ENCODE peak calls at places on chromosomes 12 and 14, in nine cellular contexts. H is SK-N-SH; K is CD8-positive, alpha-beta T cell; J is A673; F is psoas muscle; B is HAP-1; T is GM23248; A is AG04450; Y is tibial artery. D is an unnamed sample.

GRCh38 chr12:46401703-46402102 is 29.1 kb upstream of the SLC38A2 start:
- DNase-seq in T (peak; percentile 82), H (no peak), B (no peak), K (no peak), J (peak; percentile 58), Y (peak; percentile 77), A (no peak), F (no peak), D (no peak)

GRCh38 chr14:52458721-52459085 is 93.6 kb downstream of the TXNDC16 start:
- DNase-seq in B (no peak), A (no peak), T (peak; percentile 29), J (no peak), H (no peak), Y (no peak), F (no peak), K (no peak), D (no peak)

GRCh38 chr12:128458301-128458974 is 191.5 kb downstream of the TMEM132C start:
- DNase-seq in B (no peak), A (no peak), K (no peak), J (no peak), T (no peak), F (no peak), H (no peak), Y (no peak), D (no peak)

GRCh38 chr14:70957710-70958109 is 50.5 kb downstream of the PCNX1 start:
- DNase-seq in B (no peak), T (no peak), A (no peak), K (no peak), J (no peak), H (no peak), Y (no peak), F (no peak), D (no peak)

GRCh38 chr14:24075485-24076301 is 4.3 kb downstream of the CPNE6 start:
- DNase-seq in B (no peak), J (no peak), A (no peak), Y (no peak), F (no peak), T (no peak), H (no peak), K (peak; percentile 3), D (no peak)

GRCh38 chr12:14454098-14454907 is 88.8 kb downstream of the ATF7IP start:
- DNase-seq in F (no peak), H (peak; percentile 26), J (peak; percentile 73), B (peak; percentile 60), T (peak; percentile 45), K (no peak), Y (no peak), A (no peak), D (no peak)

GRCh38 chr14:42192659-42193425 is 586.2 kb downstream of the LRFN5 start:
- DNase-seq in A (peak; percentile 93), H (no peak), K (no peak), T (peak; percentile 99), B (no peak), J (peak; percentile 90), F (no peak), Y (no peak), D (no peak)

GRCh38 chr14:68084256-68084655 is 264.7 kb downstream of the RAD51B start:
- DNase-seq in Y (no peak), A (no peak), J (peak; percentile 51), T (peak; percentile 10), K (no peak), B (no peak), H (no peak), F (no peak), D (no peak)

DNA sequence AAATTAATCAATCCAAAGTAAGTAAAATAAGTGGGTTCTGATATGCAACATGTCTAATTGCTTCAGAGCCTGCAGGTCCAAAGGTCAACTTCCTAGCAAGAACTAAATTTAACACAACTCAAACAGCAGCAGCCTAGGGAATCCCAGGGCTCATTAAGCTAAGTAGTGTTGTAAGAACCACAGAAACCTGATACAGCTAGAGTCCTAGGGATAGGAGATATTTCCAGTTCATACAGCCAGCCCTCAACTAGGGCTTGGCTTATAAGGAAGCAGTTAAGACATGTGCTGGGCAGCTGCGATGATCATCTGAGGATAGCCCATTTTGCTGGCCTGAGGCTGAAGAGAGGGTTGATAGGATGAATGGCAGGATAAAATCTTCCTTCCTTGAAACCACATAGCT is at the start of gene OR4Q3:
- DNase-seq in T (no peak), H (no peak), K (no peak), A (no peak), J (no peak), F (no peak), B (no peak), Y (no peak), D (no peak)
- H3K9me3 ChIP-seq in T (no peaks in the 10 kb centered on the region), H (no peaks in the 10 kb centered on the region), K (no peaks in the 10 kb centered on the region), A (peaks cover 7% of the 10 kb centered on the region), J (peaks cover 10% of the 10 kb centered on the region), F (no peaks in the 10 kb centered on the region), B (peaks cover 2% of the 10 kb centered on the region), Y (no peaks in the 10 kb centered on the region), D (no peaks in the 10 kb centered on the region)

GRCh38 chr12:34291426-34291901 is 269.2 kb downstream of the ALG10 start:
- DNase-seq in F (no peak), Y (no peak), B (no peak), J (no peak), A (no peak), T (no peak), H (no peak), K (no peak), D (no peak)

GRCh38 chr12:34294671-34295365 is 272.5 kb downstream of the ALG10 start:
- DNase-seq in J (no peak), F (peak; percentile 8), B (no peak), K (no peak), A (no peak), Y (peak; percentile 62), T (no peak), H (no peak), D (no peak)

GRCh38 chr12:34294137-34294536 is 271.8 kb downstream of the ALG10 start:
- DNase-seq in J (no peak), B (no peak), T (no peak), K (no peak), A (no peak), H (no peak), Y (no peak), F (no peak), D (no peak)

GRCh38 chr12:34291001-34291400 is 268.7 kb downstream of the ALG10 start:
- DNase-seq in H (no peak), Y (no peak), T (no peak), F (no peak), K (no peak), J (no peak), A (no peak), B (no peak), D (no peak)

DNA sequence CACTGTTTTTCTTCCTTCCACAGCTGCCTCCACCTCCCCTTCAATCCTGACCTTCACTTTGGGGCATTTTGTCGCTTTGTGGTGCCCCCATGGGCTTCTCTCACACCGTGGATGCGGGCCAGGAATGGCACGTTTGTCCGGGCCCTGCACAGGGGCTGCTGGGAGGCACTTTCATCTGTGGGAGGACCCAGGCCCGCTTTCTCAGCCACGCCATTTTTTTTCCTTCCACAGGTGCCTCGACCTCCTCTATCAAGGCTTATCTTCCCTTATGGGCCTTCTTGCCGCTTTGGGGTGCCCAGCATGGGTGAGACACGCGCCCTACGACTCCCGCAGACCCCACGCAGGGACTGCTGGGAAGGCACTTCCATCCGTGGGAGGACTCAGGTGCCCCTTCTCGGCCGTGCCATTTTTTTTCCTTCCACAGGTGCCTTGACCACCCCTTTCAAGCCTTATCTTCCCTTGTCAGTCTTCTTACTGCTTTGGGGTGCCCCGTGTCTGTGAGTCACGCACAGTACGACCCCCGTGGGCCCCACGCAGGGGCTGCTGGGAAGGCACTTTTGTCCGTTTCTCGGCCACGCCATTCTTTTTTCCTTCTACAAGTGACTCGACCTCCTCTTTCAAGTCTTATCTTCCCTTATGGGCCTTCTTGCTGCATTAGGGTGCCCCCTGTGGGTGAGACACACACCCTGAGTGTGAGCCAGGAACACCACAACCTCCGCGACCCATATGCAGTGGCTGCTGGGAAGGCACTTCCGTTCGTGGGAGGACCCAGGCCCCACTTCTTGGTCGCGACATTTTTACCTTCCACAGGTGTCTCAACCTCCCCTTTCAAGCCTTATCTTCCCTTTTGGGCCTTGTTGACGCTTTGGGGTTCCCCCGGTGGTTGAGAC is 270.7 kb downstream of the ALG10 start:
- DNase-seq in K (no peak), F (no peak), J (no peak), A (no peak), Y (peak; percentile 47), B (no peak), T (no peak), H (no peak), D (no peak)
- H3K9me3 ChIP-seq in K (no peaks in the 10 kb centered on the region), F (no peaks in the 10 kb centered on the region), J (peaks cover 45% of the 10 kb centered on the region), A (peaks cover 100% of the 10 kb centered on the region), Y (no peaks in the 10 kb centered on the region), B (no peaks in the 10 kb centered on the region), T (no peaks in the 10 kb centered on the region), H (no peaks in the 10 kb centered on the region), D (no peaks in the 10 kb centered on the region)

GRCh38 chr14:105978618-105979295 is 452.4 kb downstream of the TMEM121 start:
- DNase-seq in Y (no peak), T (no peak), B (no peak), A (no peak), J (no peak), K (no peak), F (no peak), H (no peak), D (no peak)

GRCh38 chr14:105980224-105980623 is 453.8 kb downstream of the TMEM121 start:
- DNase-seq in T (peak; percentile 4), F (no peak), H (no peak), A (no peak), B (no peak), Y (no peak), K (no peak), J (peak; percentile 51), D (no peak)

GRCh38 chr14:105979446-105979845 is 453.1 kb downstream of the TMEM121 start:
- DNase-seq in T (no peak), K (no peak), F (no peak), J (no peak), A (no peak), B (no peak), H (no peak), Y (no peak), D (no peak)

GRCh38 chr14:105971593-105972500 is 445.5 kb downstream of the TMEM121 start:
- DNase-seq in K (no peak), H (no peak), Y (no peak), J (no peak), F (no peak), T (no peak), A (no peak), B (no peak), D (no peak)

GRCh38 chr14:105974902-105975301 is 448.5 kb downstream of the TMEM121 start:
- DNase-seq in T (no peak), J (peak; percentile 83), K (peak; percentile 83), H (peak; percentile 72), A (no peak), B (peak; percentile 2), Y (no peak), F (no peak), D (no peak)
- H3K9me3 ChIP-seq in T (no peaks in the 10 kb centered on the region), J (no peaks in the 10 kb centered on the region), K (no peaks in the 10 kb centered on the region), H (no peaks in the 10 kb centered on the region), A (peaks cover 49% of the 10 kb centered on the region), B (no peaks in the 10 kb centered on the region), Y (no peaks in the 10 kb centered on the region), F (no peaks in the 10 kb centered on the region), D (no peaks in the 10 kb centered on the region)

DNA sequence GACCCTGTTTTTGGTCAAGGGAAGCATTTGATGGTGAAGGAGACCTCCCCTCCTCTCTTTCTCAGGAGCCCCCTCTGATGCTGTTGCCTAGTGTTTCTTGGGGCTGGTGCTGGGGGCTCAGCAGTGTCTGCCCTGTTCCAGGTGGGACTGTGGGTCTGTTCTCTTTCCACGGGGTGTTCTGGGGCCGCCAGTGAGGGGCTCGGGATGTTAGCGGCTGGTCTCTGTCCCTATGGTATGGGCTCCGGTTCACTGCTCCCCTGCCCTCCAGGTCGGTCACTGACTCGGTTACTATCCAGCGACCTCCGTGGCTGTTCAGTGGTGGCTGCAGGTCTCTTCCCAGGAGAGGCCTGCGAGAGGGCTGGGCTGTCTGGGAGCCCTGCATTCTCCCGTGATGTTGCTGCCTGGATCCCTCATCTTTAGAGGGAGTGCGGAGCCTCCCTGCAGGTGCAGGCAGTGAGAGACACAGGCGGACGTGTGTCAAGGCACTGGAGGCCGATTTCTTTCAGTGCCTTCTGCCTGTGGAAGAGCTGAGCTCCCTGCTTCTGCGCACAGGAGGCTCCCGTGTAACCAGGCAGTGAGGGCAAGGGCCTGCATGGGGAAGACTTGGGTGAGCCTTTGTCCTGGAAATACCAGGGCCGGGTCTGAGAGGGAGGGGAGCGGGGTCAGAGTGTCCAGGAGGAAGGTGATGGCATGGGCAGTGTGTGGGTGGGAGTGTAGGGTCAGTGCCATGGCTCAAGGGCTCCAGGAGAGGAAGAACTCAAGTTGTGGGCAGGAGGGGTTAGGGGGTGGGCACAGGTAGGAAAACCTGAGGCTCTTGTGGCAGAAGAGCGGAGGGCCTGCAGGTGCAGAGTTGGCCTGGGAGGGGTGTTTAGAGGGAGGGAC is 362.6 kb downstream of the TMEM121 start:
- DNase-seq in A (no peak), T (no peak), J (no peak), Y (peak; percentile 49), B (no peak), K (no peak), H (no peak), F (peak; percentile 2), D (no peak)
- H3K9me3 ChIP-seq in A (peaks cover 82% of the 10 kb centered on the region), T (no peaks in the 10 kb centered on the region), J (no peaks in the 10 kb centered on the region), Y (no peaks in the 10 kb centered on the region), B (no peaks in the 10 kb centered on the region), K (no peaks in the 10 kb centered on the region), H (no peaks in the 10 kb centered on the region), F (no peaks in the 10 kb centered on the region), D (no peaks in the 10 kb centered on the region)